ENCODE peak calls at places on chromosomes 6 and 20, in four cellular contexts. T, I, X and U are unnamed samples.

GRCh38 chr20:64065062-64065972 is 2.3 kb downstream of the TCEA2 start:
- DNase-seq in I (no peak), T (no peak), X (no peak), U (no peak)

GRCh38 chr6:106253194-106253593 is 72.4 kb downstream of the ATG5 start:
- DNase-seq in X (no peak), I (no peak), T (no peak), U (no peak)

GRCh38 chr20:63709149-63709527 is 1.3 kb downstream of the ZGPAT start:
- DNase-seq in T (peak; percentile 4), I (no peak), X (no peak), U (no peak)

GRCh38 chr6:167682125-167682524 is 144.6 kb upstream of the AFDN start:
- DNase-seq in X (no peak), T (no peak), I (no peak), U (no peak)

GRCh38 chr6:116059713-116060571 is 749 bp downstream of the FRK start:
- DNase-seq in T (peak; percentile 46), X (no peak), I (peak; percentile 55), U (peak; percentile 15)

GRCh38 chr6:53264337-53264736 is 84.4 kb downstream of the ELOVL5 start:
- DNase-seq in X (no peak), I (no peak), T (no peak), U (no peak)

GRCh38 chr6:10248378-10248843 is 166.5 kb downstream of the TFAP2A start:
- DNase-seq in X (no peak), T (peak; percentile 6), I (no peak), U (no peak)

GRCh38 chr6:112241820-112242443 is 12.4 kb downstream of the LAMA4 start:
- DNase-seq in T (no peak), X (no peak), I (no peak), U (no peak)

GRCh38 chr6:168838000-168838399 is 397.0 kb downstream of the SMOC2 start:
- DNase-seq in I (no peak), T (no peak), X (no peak), U (no peak)

GRCh38 chr20:23399568-23400241 is 21.6 kb downstream of the NAPB start:
- DNase-seq in I (no peak), X (no peak), T (peak; percentile 30), U (no peak)
- TF ChIP-seq CTCF in I (no peak), X (no peak), T (no peak), U (no peak)

GRCh38 chr6:73564578-73565345 is 43.9 kb upstream of the EEF1A1 start:
- DNase-seq in I (no peak), T (no peak), X (no peak), U (no peak)

GRCh38 chr6:73565767-73566485 is 45.1 kb upstream of the EEF1A1 start:
- DNase-seq in X (no peak), T (no peak), I (no peak), U (no peak)

GRCh38 chr6:73562557-73562956 is 41.7 kb upstream of the EEF1A1 start:
- DNase-seq in T (no peak), X (no peak), I (no peak), U (no peak)

GRCh38 chr6:73566954-73567591 is 46.2 kb upstream of the EEF1A1 start:
- DNase-seq in X (peak; percentile 77), I (peak; percentile 93), T (no peak), U (no peak)
- TF ChIP-seq CTCF in X (no peak), I (no peak), T (no peak), U (no peak)

DNA sequence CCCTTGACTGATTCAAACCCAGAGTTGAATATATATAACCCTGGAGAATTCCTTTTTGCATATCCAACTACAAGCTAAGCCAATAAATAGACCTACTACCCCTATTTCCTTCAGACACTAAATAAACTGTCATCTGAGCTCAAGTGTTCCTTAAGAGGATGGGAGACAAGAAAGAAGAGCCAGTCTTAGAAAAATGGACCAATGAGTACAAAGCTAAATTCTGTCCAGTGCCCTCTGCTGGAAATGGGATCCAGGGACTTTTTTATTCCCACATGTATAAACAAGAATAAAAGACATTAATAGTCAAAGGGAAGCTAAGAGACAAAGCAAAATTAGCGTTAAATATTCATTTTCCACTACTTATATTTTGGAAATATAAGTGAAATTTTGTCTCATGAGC is 4.8 kb downstream of the PPP1R10 start:
- DNase-seq in X (no peak), I (no peak), T (no peak), U (no peak)
- TF ChIP-seq CTCF in X (peak; percentile 33), I (no peak), T (no peak), U (peak; percentile 2)

GRCh38 chr20:46212252-46212651 is 94.1 kb downstream of the CD40 start:
- DNase-seq in T (no peak), I (no peak), X (no peak), U (no peak)
- TF ChIP-seq CTCF in T (no peak), I (no peak), X (no peak), U (no peak)

DNA sequence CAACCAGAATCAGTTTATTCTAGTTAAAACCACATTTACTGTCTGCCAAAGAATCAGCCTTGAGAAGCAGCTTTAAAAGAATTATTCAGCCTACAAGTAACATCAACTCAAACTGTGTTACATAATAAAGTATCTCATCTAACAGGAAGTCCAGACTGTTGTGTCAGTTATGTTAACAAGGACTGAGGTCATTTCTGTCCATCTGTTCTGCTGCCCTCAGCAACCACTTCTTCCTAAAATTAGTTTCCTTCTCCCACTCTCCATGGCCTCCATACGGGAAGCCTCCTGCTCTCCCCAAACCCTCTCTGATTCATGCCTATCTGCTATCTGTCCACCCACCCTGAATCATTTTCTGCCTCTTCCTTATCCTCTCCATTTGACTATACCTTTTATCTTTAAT is 121.0 kb downstream of the SIM1 start:
- DNase-seq in I (no peak), T (no peak), X (no peak), U (no peak)
- TF ChIP-seq CTCF in I (no peak), T (no peak), X (no peak), U (no peak)